ENCODE peak calls at places on chromosomes 1 and 21, in ten cellular contexts. One of them, this sample, is unnamed.

GRCh38 chr1:101237229-101237837 is 514 bp downstream of the S1PR1 start:
- DNase-seq in DMS153: no peak
- DNase-seq in B cell: no peak
- DNase-seq in HTR-8/SVneo: no peak
- DNase-seq in activated naive CD4-positive, alpha-beta T cell treated with anti-CD3 and anti-CD28 coated beads for 36 hours: no peak
- DNase-seq in nephron progenitor cell: peak; percentile 8
- DNase-seq in AG10803: peak; percentile 92
- DNase-seq in NB4: peak; percentile 71
- DNase-seq in Peyer's patch: no peak
- DNase-seq in midbrain: no peak
- DNase-seq in this sample: peak; percentile 49

GRCh38 chr1:86832409-86832808 is 81.5 kb downstream of the SELENOF start:
- DNase-seq in DMS153: no peak
- DNase-seq in B cell: no peak
- DNase-seq in HTR-8/SVneo: no peak
- DNase-seq in activated naive CD4-positive, alpha-beta T cell treated with anti-CD3 and anti-CD28 coated beads for 36 hours: no peak
- DNase-seq in nephron progenitor cell: no peak
- DNase-seq in AG10803: no peak
- DNase-seq in NB4: no peak
- DNase-seq in Peyer's patch: no peak
- DNase-seq in midbrain: no peak
- DNase-seq in this sample: no peak

GRCh38 chr1:151369621-151370048 is 2.9 kb downstream of the SELENBP1 start:
- DNase-seq in DMS153: no peak
- DNase-seq in B cell: no peak
- DNase-seq in HTR-8/SVneo: no peak
- DNase-seq in activated naive CD4-positive, alpha-beta T cell treated with anti-CD3 and anti-CD28 coated beads for 36 hours: no peak
- DNase-seq in nephron progenitor cell: no peak
- DNase-seq in AG10803: no peak
- DNase-seq in NB4: peak; percentile 24
- DNase-seq in Peyer's patch: no peak
- DNase-seq in midbrain: no peak
- DNase-seq in this sample: no peak

GRCh38 chr1:48039088-48040049 is 42.2 kb upstream of the TRABD2B start:
- DNase-seq in DMS153: peak; percentile 41
- DNase-seq in B cell: no peak
- DNase-seq in HTR-8/SVneo: no peak
- DNase-seq in activated naive CD4-positive, alpha-beta T cell treated with anti-CD3 and anti-CD28 coated beads for 36 hours: no peak
- DNase-seq in nephron progenitor cell: peak; percentile 31
- DNase-seq in AG10803: no peak
- DNase-seq in NB4: no peak
- DNase-seq in Peyer's patch: no peak
- DNase-seq in midbrain: no peak
- DNase-seq in this sample: no peak

GRCh38 chr21:45291613-45292398 is 4.1 kb upstream of the POFUT2 start:
- DNase-seq in DMS153: no peak
- DNase-seq in B cell: peak; percentile 28
- DNase-seq in HTR-8/SVneo: no peak
- DNase-seq in activated naive CD4-positive, alpha-beta T cell treated with anti-CD3 and anti-CD28 coated beads for 36 hours: no peak
- DNase-seq in nephron progenitor cell: no peak
- DNase-seq in AG10803: no peak
- DNase-seq in NB4: no peak
- DNase-seq in Peyer's patch: no peak
- DNase-seq in midbrain: no peak
- DNase-seq in this sample: peak; percentile 50

GRCh38 chr1:214670098-214670497 is 67.1 kb downstream of the CENPF start:
- DNase-seq in DMS153: no peak
- DNase-seq in B cell: no peak
- DNase-seq in HTR-8/SVneo: no peak
- DNase-seq in activated naive CD4-positive, alpha-beta T cell treated with anti-CD3 and anti-CD28 coated beads for 36 hours: no peak
- DNase-seq in nephron progenitor cell: no peak
- DNase-seq in AG10803: peak; percentile 51
- DNase-seq in NB4: no peak
- DNase-seq in Peyer's patch: no peak
- DNase-seq in midbrain: no peak
- DNase-seq in this sample: no peak

GRCh38 chr1:44090409-44091252 is 28.0 kb upstream of the KLF17 start:
- DNase-seq in DMS153: no peak
- DNase-seq in B cell: no peak
- DNase-seq in HTR-8/SVneo: no peak
- DNase-seq in activated naive CD4-positive, alpha-beta T cell treated with anti-CD3 and anti-CD28 coated beads for 36 hours: no peak
- DNase-seq in nephron progenitor cell: no peak
- DNase-seq in AG10803: no peak
- DNase-seq in NB4: no peak
- DNase-seq in Peyer's patch: no peak
- DNase-seq in midbrain: no peak
- DNase-seq in this sample: no peak

GRCh38 chr1:231636157-231636556 is 9.6 kb downstream of the DISC1 start:
- DNase-seq in DMS153: no peak
- DNase-seq in B cell: no peak
- DNase-seq in HTR-8/SVneo: peak; percentile 78
- DNase-seq in activated naive CD4-positive, alpha-beta T cell treated with anti-CD3 and anti-CD28 coated beads for 36 hours: no peak
- DNase-seq in nephron progenitor cell: no peak
- DNase-seq in AG10803: peak; percentile 57
- DNase-seq in NB4: peak; percentile 21
- DNase-seq in Peyer's patch: no peak
- DNase-seq in midbrain: peak; percentile 46
- DNase-seq in this sample: no peak

GRCh38 chr1:12690156-12690555 is 25.8 kb upstream of the AADACL3 start:
- DNase-seq in DMS153: no peak
- DNase-seq in B cell: no peak
- DNase-seq in HTR-8/SVneo: no peak
- DNase-seq in activated naive CD4-positive, alpha-beta T cell treated with anti-CD3 and anti-CD28 coated beads for 36 hours: no peak
- DNase-seq in nephron progenitor cell: no peak
- DNase-seq in AG10803: no peak
- DNase-seq in NB4: no peak
- DNase-seq in Peyer's patch: no peak
- DNase-seq in midbrain: no peak
- DNase-seq in this sample: no peak

GRCh38 chr1:84505167-84506001 is 802 bp upstream of the SPATA1 start:
- DNase-seq in DMS153: no peak
- DNase-seq in B cell: peak; percentile 77
- DNase-seq in HTR-8/SVneo: peak; percentile 11
- DNase-seq in activated naive CD4-positive, alpha-beta T cell treated with anti-CD3 and anti-CD28 coated beads for 36 hours: peak; percentile 31
- DNase-seq in nephron progenitor cell: no peak
- DNase-seq in AG10803: peak; percentile 62
- DNase-seq in NB4: peak; percentile 77
- DNase-seq in Peyer's patch: no peak
- DNase-seq in midbrain: peak; percentile 51
- DNase-seq in this sample: peak; percentile 63

GRCh38 chr1:199029401-199029800 is 390.6 kb downstream of the PTPRC start:
- DNase-seq in DMS153: no peak
- DNase-seq in B cell: no peak
- DNase-seq in HTR-8/SVneo: no peak
- DNase-seq in activated naive CD4-positive, alpha-beta T cell treated with anti-CD3 and anti-CD28 coated beads for 36 hours: no peak
- DNase-seq in nephron progenitor cell: no peak
- DNase-seq in AG10803: peak; percentile 29
- DNase-seq in NB4: peak; percentile 52
- DNase-seq in Peyer's patch: no peak
- DNase-seq in midbrain: no peak
- DNase-seq in this sample: no peak

GRCh38 chr1:154752273-154753030 is 117.6 kb downstream of the KCNN3 start:
- DNase-seq in DMS153: no peak
- DNase-seq in B cell: no peak
- DNase-seq in HTR-8/SVneo: no peak
- DNase-seq in activated naive CD4-positive, alpha-beta T cell treated with anti-CD3 and anti-CD28 coated beads for 36 hours: peak; percentile 37
- DNase-seq in nephron progenitor cell: no peak
- DNase-seq in AG10803: no peak
- DNase-seq in NB4: peak; percentile 31
- DNase-seq in Peyer's patch: no peak
- DNase-seq in midbrain: no peak
- DNase-seq in this sample: peak; percentile 31

GRCh38 chr1:84146375-84147032 is 2.4 kb downstream of the PRKACB start:
- DNase-seq in DMS153: no peak
- DNase-seq in B cell: no peak
- DNase-seq in HTR-8/SVneo: peak; percentile 14
- DNase-seq in activated naive CD4-positive, alpha-beta T cell treated with anti-CD3 and anti-CD28 coated beads for 36 hours: no peak
- DNase-seq in nephron progenitor cell: no peak
- DNase-seq in AG10803: peak; percentile 68
- DNase-seq in NB4: peak; percentile 19
- DNase-seq in Peyer's patch: no peak
- DNase-seq in midbrain: peak; percentile 15
- DNase-seq in this sample: no peak

GRCh38 chr1:235902638-235903542 is 36.2 kb upstream of the LYST start:
- DNase-seq in DMS153: no peak
- DNase-seq in B cell: no peak
- DNase-seq in HTR-8/SVneo: peak; percentile 79
- DNase-seq in activated naive CD4-positive, alpha-beta T cell treated with anti-CD3 and anti-CD28 coated beads for 36 hours: no peak
- DNase-seq in nephron progenitor cell: no peak
- DNase-seq in AG10803: peak; percentile 88
- DNase-seq in NB4: peak; percentile 70
- DNase-seq in Peyer's patch: peak; percentile 86
- DNase-seq in midbrain: no peak
- DNase-seq in this sample: no peak

GRCh38 chr1:231701306-231701705 is 74.7 kb downstream of the DISC1 start:
- DNase-seq in DMS153: no peak
- DNase-seq in B cell: no peak
- DNase-seq in HTR-8/SVneo: no peak
- DNase-seq in activated naive CD4-positive, alpha-beta T cell treated with anti-CD3 and anti-CD28 coated beads for 36 hours: no peak
- DNase-seq in nephron progenitor cell: no peak
- DNase-seq in AG10803: no peak
- DNase-seq in NB4: no peak
- DNase-seq in Peyer's patch: no peak
- DNase-seq in midbrain: no peak
- DNase-seq in this sample: no peak

GRCh38 chr1:48681476-48682305 is 95.0 kb downstream of the BEND5 start:
- DNase-seq in DMS153: no peak
- DNase-seq in B cell: no peak
- DNase-seq in HTR-8/SVneo: no peak
- DNase-seq in activated naive CD4-positive, alpha-beta T cell treated with anti-CD3 and anti-CD28 coated beads for 36 hours: no peak
- DNase-seq in nephron progenitor cell: no peak
- DNase-seq in AG10803: peak; percentile 6
- DNase-seq in NB4: no peak
- DNase-seq in Peyer's patch: no peak
- DNase-seq in midbrain: no peak
- DNase-seq in this sample: no peak

GRCh38 chr1:160206421-160207117 is 1.4 kb downstream of the PEA15 start:
- DNase-seq in DMS153: no peak
- DNase-seq in B cell: peak; percentile 49
- DNase-seq in HTR-8/SVneo: peak; percentile 69
- DNase-seq in activated naive CD4-positive, alpha-beta T cell treated with anti-CD3 and anti-CD28 coated beads for 36 hours: no peak
- DNase-seq in nephron progenitor cell: no peak
- DNase-seq in AG10803: peak; percentile 92
- DNase-seq in NB4: peak; percentile 35
- DNase-seq in Peyer's patch: peak; percentile 44
- DNase-seq in midbrain: no peak
- DNase-seq in this sample: no peak

GRCh38 chr1:208766812-208767211 is 522.6 kb upstream of the PLXNA2 start:
- DNase-seq in DMS153: peak; percentile 96
- DNase-seq in B cell: no peak
- DNase-seq in HTR-8/SVneo: no peak
- DNase-seq in activated naive CD4-positive, alpha-beta T cell treated with anti-CD3 and anti-CD28 coated beads for 36 hours: no peak
- DNase-seq in nephron progenitor cell: no peak
- DNase-seq in AG10803: no peak
- DNase-seq in NB4: no peak
- DNase-seq in Peyer's patch: no peak
- DNase-seq in midbrain: no peak
- DNase-seq in this sample: no peak

GRCh38 chr1:147292635-147293251 is 50.3 kb downstream of the CHD1L start:
- DNase-seq in DMS153: no peak
- DNase-seq in B cell: no peak
- DNase-seq in HTR-8/SVneo: no peak
- DNase-seq in activated naive CD4-positive, alpha-beta T cell treated with anti-CD3 and anti-CD28 coated beads for 36 hours: no peak
- DNase-seq in nephron progenitor cell: no peak
- DNase-seq in AG10803: peak; percentile 94
- DNase-seq in NB4: no peak
- DNase-seq in Peyer's patch: no peak
- DNase-seq in midbrain: no peak
- DNase-seq in this sample: no peak

GRCh38 chr1:182446033-182446669 is 3.8 kb upstream of the RGSL1 start:
- DNase-seq in DMS153: peak; percentile 63
- DNase-seq in B cell: peak; percentile 60
- DNase-seq in HTR-8/SVneo: peak; percentile 58
- DNase-seq in activated naive CD4-positive, alpha-beta T cell treated with anti-CD3 and anti-CD28 coated beads for 36 hours: peak; percentile 59
- DNase-seq in nephron progenitor cell: peak; percentile 16
- DNase-seq in AG10803: peak; percentile 55
- DNase-seq in NB4: peak; percentile 74
- DNase-seq in Peyer's patch: peak; percentile 57
- DNase-seq in midbrain: peak; percentile 11
- DNase-seq in this sample: no peak

GRCh38 chr1:85495556-85495955 is 30.6 kb upstream of the DDAH1 start:
- DNase-seq in DMS153: no peak
- DNase-seq in B cell: no peak
- DNase-seq in HTR-8/SVneo: peak; percentile 63
- DNase-seq in activated naive CD4-positive, alpha-beta T cell treated with anti-CD3 and anti-CD28 coated beads for 36 hours: no peak
- DNase-seq in nephron progenitor cell: no peak
- DNase-seq in AG10803: peak; percentile 62
- DNase-seq in NB4: no peak
- DNase-seq in Peyer's patch: peak; percentile 51
- DNase-seq in midbrain: no peak
- DNase-seq in this sample: no peak

GRCh38 chr1:4006676-4007374 is 106.8 kb upstream of the C1orf174 start:
- DNase-seq in DMS153: no peak
- DNase-seq in B cell: no peak
- DNase-seq in HTR-8/SVneo: no peak
- DNase-seq in activated naive CD4-positive, alpha-beta T cell treated with anti-CD3 and anti-CD28 coated beads for 36 hours: no peak
- DNase-seq in nephron progenitor cell: no peak
- DNase-seq in AG10803: no peak
- DNase-seq in NB4: peak; percentile 32
- DNase-seq in Peyer's patch: peak; percentile 21
- DNase-seq in midbrain: no peak
- DNase-seq in this sample: no peak

GRCh38 chr1:31183927-31184554 is 55.6 kb downstream of the NKAIN1 start:
- DNase-seq in DMS153: peak; percentile 69
- DNase-seq in B cell: peak; percentile 58
- DNase-seq in HTR-8/SVneo: peak; percentile 46
- DNase-seq in activated naive CD4-positive, alpha-beta T cell treated with anti-CD3 and anti-CD28 coated beads for 36 hours: peak; percentile 62
- DNase-seq in nephron progenitor cell: peak; percentile 74
- DNase-seq in AG10803: peak; percentile 21
- DNase-seq in NB4: peak; percentile 65
- DNase-seq in Peyer's patch: peak; percentile 76
- DNase-seq in midbrain: peak; percentile 34
- DNase-seq in this sample: no peak

GRCh38 chr1:29243863-29244185 is 7.5 kb downstream of the PTPRU start:
- DNase-seq in DMS153: no peak
- DNase-seq in B cell: no peak
- DNase-seq in HTR-8/SVneo: peak; percentile 57
- DNase-seq in activated naive CD4-positive, alpha-beta T cell treated with anti-CD3 and anti-CD28 coated beads for 36 hours: no peak
- DNase-seq in nephron progenitor cell: no peak
- DNase-seq in AG10803: peak; percentile 59
- DNase-seq in NB4: no peak
- DNase-seq in Peyer's patch: no peak
- DNase-seq in midbrain: no peak
- DNase-seq in this sample: no peak

GRCh38 chr1:112997781-112998180 is 41.8 kb upstream of the SLC16A1 start:
- DNase-seq in DMS153: no peak
- DNase-seq in B cell: no peak
- DNase-seq in HTR-8/SVneo: no peak
- DNase-seq in activated naive CD4-positive, alpha-beta T cell treated with anti-CD3 and anti-CD28 coated beads for 36 hours: no peak
- DNase-seq in nephron progenitor cell: no peak
- DNase-seq in AG10803: peak; percentile 34
- DNase-seq in NB4: no peak
- DNase-seq in Peyer's patch: no peak
- DNase-seq in midbrain: no peak
- DNase-seq in this sample: no peak